ENCODE peak calls at places on chromosomes 7 and 10, in six cellular contexts. J, C, Z, Y, M and I are unnamed samples.

GRCh38 chr7:141027043-141027442 is 12.3 kb upstream of the MRPS33 start:
- DNase-seq in Y (no peak), M (no peak), Z (no peak), C (no peak), J (no peak), I (no peak)

GRCh38 chr10:1175956-1176565 is 119.9 kb downstream of the WDR37 start:
- DNase-seq in Y (no peak), J (peak; percentile 45), Z (no peak), C (no peak), M (no peak), I (peak; percentile 18)

GRCh38 chr7:158863611-158864506 is 7.5 kb downstream of the DYNC2I1 start:
- DNase-seq in Y (no peak), Z (peak; percentile 23), C (no peak), M (peak; percentile 79), J (peak; percentile 91), I (peak; percentile 93)

GRCh38 chr10:97534746-97535367 is 36.1 kb downstream of the UBTD1 start:
- DNase-seq in Z (no peak), Y (peak; percentile 40), M (peak; percentile 20), C (peak; percentile 10), J (no peak), I (peak; percentile 40)

GRCh38 chr10:115951242-115951641 is 321.8 kb downstream of the GFRA1 start:
- DNase-seq in M (no peak), J (no peak), C (no peak), Z (no peak), Y (no peak), I (no peak)

GRCh38 chr10:102449321-102450123 is 1.8 kb downstream of the C10orf95 start:
- DNase-seq in C (no peak), Y (peak; percentile 91), M (peak; percentile 95), Z (peak; percentile 43), J (peak; percentile 85), I (peak; percentile 70)

GRCh38 chr10:126640391-126640790 is 30.1 kb downstream of the C10orf90 start:
- DNase-seq in Y (no peak), M (no peak), C (no peak), J (no peak), Z (no peak), I (no peak)

GRCh38 chr7:75727881-75728592 is 10.7 kb downstream of the HIP1 start:
- DNase-seq in C (no peak), J (no peak), Y (peak; percentile 53), Z (no peak), M (peak; percentile 95), I (no peak)

GRCh38 chr10:106175760-106176377 is 988.6 kb downstream of the SORCS1 start:
- DNase-seq in M (no peak), Z (no peak), C (peak; percentile 7), J (no peak), Y (peak; percentile 14), I (no peak)

GRCh38 chr7:18082169-18082568 is 54.5 kb upstream of the PRPS1L1 start:
- DNase-seq in C (no peak), M (no peak), J (no peak), Z (no peak), Y (no peak), I (no peak)

GRCh38 chr10:22854935-22855421 is 72.9 kb upstream of the ARMC3 start:
- DNase-seq in M (no peak), C (no peak), J (no peak), Z (no peak), Y (no peak), I (no peak)

GRCh38 chr10:73655990-73656298 is at the start of gene SYNPO2L:
- DNase-seq in M (no peak), J (no peak), Z (no peak), Y (no peak), C (no peak), I (peak; percentile 44)

GRCh38 chr7:106866298-106867281 is 1.5 kb downstream of the PIK3CG start:
- DNase-seq in Y (peak; percentile 64), C (no peak), Z (no peak), J (no peak), M (no peak), I (no peak)

DNA sequence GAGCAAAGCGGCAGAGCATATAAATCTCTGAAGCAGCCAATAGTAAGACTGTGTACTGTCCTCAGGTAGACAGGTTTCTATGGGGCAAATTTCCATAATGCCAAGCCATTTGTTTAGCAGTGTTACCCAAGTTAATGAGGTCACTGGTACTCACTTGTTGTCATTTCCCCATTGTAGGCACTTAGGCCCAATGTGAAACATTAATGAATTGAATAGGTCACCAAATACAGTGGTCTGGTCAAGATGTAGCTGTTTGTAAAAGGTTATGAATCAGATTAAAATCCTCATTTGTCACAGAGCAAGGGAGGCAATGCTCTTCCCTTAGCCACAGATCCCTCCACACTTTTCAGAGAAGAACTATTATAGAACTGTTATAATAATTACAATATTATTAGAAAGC is 27.5 kb downstream of the HOXA1 start:
- DNase-seq in Z (no peak), C (no peak), Y (no peak), M (no peak), J (no peak), I (no peak)
- H3K4me1 ChIP-seq in Z (no peaks in the 10 kb centered on the region), C (peaks cover 31% of the 10 kb centered on the region), Y (no peaks in the 10 kb centered on the region), M (peaks cover 7% of the 10 kb centered on the region), J (no peaks in the 10 kb centered on the region), I (no peaks in the 10 kb centered on the region)

GRCh38 chr7:99561735-99562051 is 3.3 kb downstream of the ZNF655 start:
- DNase-seq in J (no peak), Z (no peak), C (no peak), M (no peak), Y (no peak), I (no peak)
- H3K27ac ChIP-seq in J (no peak overlapping the region), Z (no peak overlapping the region), C (no peak overlapping the region), M (no peak overlapping the region), Y (no peak overlapping the region), I (no peak overlapping the region)

DNA sequence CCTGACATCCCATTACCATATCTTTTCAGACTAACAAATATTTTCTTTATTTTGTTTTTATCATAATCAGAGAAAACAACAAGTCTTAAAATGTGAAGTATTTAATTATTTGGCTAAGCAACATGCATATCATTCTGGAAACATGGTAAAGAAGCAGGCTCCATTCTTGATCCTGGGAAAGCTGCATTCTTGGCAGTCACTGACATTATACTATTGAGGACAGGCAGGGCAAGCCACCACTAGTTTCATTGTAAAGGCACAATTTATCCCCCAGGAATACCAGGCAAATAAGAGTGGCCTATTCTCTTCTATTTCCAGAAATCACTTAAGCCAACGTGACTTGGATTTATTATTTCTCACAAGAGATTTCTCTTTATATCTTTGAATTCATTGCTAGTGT is 153.8 kb upstream of the AKR1E2 start:
- DNase-seq in J (no peak), Z (no peak), M (no peak), C (no peak), Y (no peak), I (no peak)
- H3K4me3 ChIP-seq in J (no peak overlapping the region), Z (no peak overlapping the region), M (no peak overlapping the region), C (no peak overlapping the region), Y (no peak overlapping the region), I (no peak overlapping the region)

GRCh38 chr10:86970887-86971145 is 2.5 kb downstream of the ADIRF start:
- DNase-seq in Y (no peak), C (no peak), M (no peak), Z (no peak), J (no peak), I (no peak)
- H3K4me1 ChIP-seq in Y (no peaks in the 10 kb centered on the region), C (peaks cover 48% of the 10 kb centered on the region), M (peaks cover 40% of the 10 kb centered on the region), Z (peaks cover 16% of the 10 kb centered on the region), J (no peaks in the 10 kb centered on the region), I (peaks cover 19% of the 10 kb centered on the region)